ENCODE peak calls at places on chromosomes 11 and 22, in eight cellular contexts. X, U, A, N, D, H, W and G are unnamed samples.

GRCh38 chr22:37663521-37664140 is 5.1 kb downstream of the PDXP start:
- DNase-seq in N (no peak), X (no peak), D (peak), A (no peak), W (no peak), H (no peak), U (no peak), G (no peak)

GRCh38 chr22:35739076-35739475 is 21.4 kb downstream of the APOL5 start:
- DNase-seq in W (no peak), A (no peak), D (no peak), X (no peak), H (no peak), N (no peak), U (no peak), G (no peak)

GRCh38 chr11:37712246-37712645 is 1114.2 kb upstream of the RAG2 start:
- DNase-seq in D (peak), X (peak), A (peak), N (no peak), W (no peak), U (no peak), H (no peak), G (peak)

GRCh38 chr22:20656902-20657836 is 116.7 kb upstream of the SERPIND1 start:
- DNase-seq in W (no peak), X (no peak), H (peak), N (no peak), D (peak), U (no peak), A (peak), G (no peak)

GRCh38 chr22:20606784-20607128 is 99.3 kb downstream of the MED15 start:
- DNase-seq in N (no peak), W (no peak), D (no peak), A (no peak), X (no peak), H (no peak), U (no peak), G (no peak)

GRCh38 chr11:42770444-42771065 is 541.2 kb upstream of the API5 start:
- DNase-seq in N (no peak), A (peak), U (peak), X (no peak), H (peak), D (no peak), W (peak), G (peak)

GRCh38 chr11:42407379-42407778 is 904.4 kb upstream of the API5 start:
- DNase-seq in X (no peak), H (no peak), N (peak), A (peak), U (no peak), W (no peak), D (no peak), G (peak)

GRCh38 chr11:74634537-74634936 is 42.2 kb downstream of the POLD3 start:
- DNase-seq in X (peak), U (no peak), N (no peak), D (peak), A (peak), H (peak), W (no peak), G (no peak)

GRCh38 chr11:5791165-5791564 is at the start of gene OR52N1:
- DNase-seq in D (no peak), U (no peak), N (no peak), H (no peak), X (no peak), W (no peak), A (no peak), G (no peak)

GRCh38 chr22:35842954-35843353 is 125.3 kb downstream of the APOL5 start:
- DNase-seq in N (no peak), X (peak), H (peak), W (no peak), U (no peak), D (peak), A (peak), G (peak)

GRCh38 chr11:128549256-128549944 is 38.0 kb downstream of the ETS1 start:
- DNase-seq in N (no peak), W (no peak), X (peak), H (peak), A (no peak), D (no peak), U (no peak), G (no peak)

GRCh38 chr22:30866811-30867271 is 101.7 kb downstream of the MORC2 start:
- DNase-seq in X (no peak), U (no peak), D (no peak), A (no peak), H (no peak), N (no peak), W (no peak), G (peak)

GRCh38 chr11:96464695-96465307 is 75.0 kb downstream of the JRKL start:
- DNase-seq in X (peak), D (peak), A (peak), H (peak), U (peak), N (no peak), W (peak), G (peak)

GRCh38 chr11:44905131-44905866 is 45.4 kb downstream of the TP53I11 start:
- DNase-seq in A (no peak), D (peak), H (no peak), W (no peak), N (no peak), X (no peak), U (no peak), G (no peak)
- H3K4me3 ChIP-seq in A (no peak), D (no peak), H (no peak), W (no peak), N (no peak), X (no peak), U (no peak), G (no peak)

DNA sequence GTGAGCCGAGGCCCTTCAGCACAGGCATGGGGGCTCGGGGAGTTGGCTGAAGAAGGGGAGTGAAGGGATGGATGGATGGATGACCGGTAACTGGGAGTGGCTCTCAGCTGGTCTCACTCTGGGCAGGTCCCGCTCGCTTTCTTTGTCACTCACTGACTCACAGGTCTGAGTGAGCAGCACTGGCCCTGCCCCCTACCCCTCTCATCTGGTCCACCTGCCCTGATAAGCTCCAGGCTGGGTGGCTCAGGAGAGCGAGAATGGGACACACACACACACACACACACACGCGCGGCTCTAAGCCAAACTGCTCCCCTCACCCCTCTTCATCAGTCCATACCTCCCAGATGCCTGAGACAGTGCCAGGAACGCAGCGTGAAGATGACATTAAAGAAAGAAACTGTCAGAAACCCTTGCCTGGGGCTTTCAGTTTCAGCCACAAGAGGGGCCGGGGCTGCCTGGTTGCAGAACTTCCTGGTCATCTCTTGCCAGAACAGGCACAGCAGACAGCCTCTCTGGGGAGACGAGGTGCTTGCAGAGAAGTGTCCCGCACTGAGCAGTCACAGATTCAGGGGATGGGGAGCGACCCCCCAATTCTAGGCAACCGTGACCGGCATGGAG is 16.5 kb upstream of the SHISAL1 start:
- DNase-seq in W (no peak), A (peak), X (no peak), D (peak), H (no peak), N (no peak), U (no peak), G (no peak)
- H3K4me3 ChIP-seq in W (no peak), A (no peak), X (no peak), D (no peak), H (no peak), N (no peak), U (no peak), G (no peak)

GRCh38 chr22:24566899-24567511 is 11.2 kb downstream of the SNRPD3 start:
- DNase-seq in D (no peak), N (no peak), H (peak), X (no peak), W (no peak), U (no peak), A (no peak), G (no peak)
- H3K4me3 ChIP-seq in D (no peak), N (no peak), H (no peak), X (no peak), W (no peak), U (no peak), A (no peak), G (no peak)

GRCh38 chr11:35523351-35523768 is 2.1 kb downstream of the PAMR1 start:
- DNase-seq in W (no peak), U (peak), X (peak), D (peak), N (no peak), H (peak), A (peak), G (no peak)

GRCh38 chr11:35526370-35526792 is 965 bp upstream of the PAMR1 start:
- DNase-seq in U (no peak), N (no peak), X (peak), A (peak), D (peak), H (peak), W (peak), G (peak)

GRCh38 chr11:35525501-35526175 is at the start of gene PAMR1:
- DNase-seq in H (peak), D (peak), X (peak), W (no peak), U (no peak), N (no peak), A (peak), G (peak)

GRCh38 chr11:35524780-35525179 is 636 bp downstream of the PAMR1 start:
- DNase-seq in H (peak), U (no peak), X (peak), D (peak), A (no peak), W (no peak), N (no peak), G (no peak)

GRCh38 chr11:35523861-35524260 is 1.6 kb downstream of the PAMR1 start:
- DNase-seq in X (no peak), H (no peak), A (no peak), U (no peak), N (no peak), D (no peak), W (no peak), G (no peak)
- H3K4me3 ChIP-seq in X (peak), H (peak), A (no peak), U (no peak), N (no peak), D (peak), W (no peak), G (peak)